ENCODE peak calls at places on chromosomes 5 and 9, in seven cellular contexts. P is fibroblast of pulmonary artery; J is endothelial cell of umbilical vein; A is naive thymus-derived CD4-positive, alpha-beta T cell; K is dorsolateral prefrontal cortex; E is gastrocnemius medialis; N is kidney epithelial cell. B is an unnamed sample.

GRCh38 chr5:143968071-143968878 is 156.3 kb downstream of the HMHB1 start:
- DNase-seq in P (peak; percentile 65), J (peak; percentile 54), A (peak; percentile 26), K (no peak), E (no peak), N (peak; percentile 9), B (no peak)

GRCh38 chr9:125494555-125494920 is 212.5 kb downstream of the MAPKAP1 start:
- DNase-seq in P (no peak), J (no peak), A (no peak), K (no peak), E (no peak), N (no peak), B (no peak)

GRCh38 chr5:153513171-153513570 is 22.7 kb downstream of the GRIA1 start:
- DNase-seq in P (peak; percentile 51), J (no peak), A (no peak), K (peak; percentile 46), E (no peak), N (no peak), B (no peak)

GRCh38 chr9:114888599-114888998 is 41.8 kb downstream of the TNFSF8 start:
- DNase-seq in P (no peak), J (no peak), A (peak; percentile 31), K (no peak), E (no peak), N (no peak), B (no peak)

GRCh38 chr5:107404595-107405366 is 266.0 kb downstream of the EFNA5 start:
- DNase-seq in P (no peak), J (no peak), A (no peak), K (no peak), E (no peak), N (no peak), B (no peak)

GRCh38 chr5:34618666-34619065 is 37.5 kb upstream of the RAI14 start:
- DNase-seq in P (no peak), J (peak; percentile 28), A (no peak), K (no peak), E (no peak), N (no peak), B (no peak)

GRCh38 chr5:151598984-151599383 is 7.9 kb upstream of the FAT2 start:
- DNase-seq in P (no peak), J (no peak), A (no peak), K (no peak), E (no peak), N (no peak), B (no peak)

GRCh38 chr5:172904643-172905345 is 54.4 kb upstream of the RPL26L1 start:
- DNase-seq in P (peak; percentile 82), J (peak; percentile 65), A (no peak), K (no peak), E (peak; percentile 79), N (peak; percentile 89), B (no peak)

GRCh38 chr5:139575751-139576150 is 14.6 kb downstream of the UBE2D2 start:
- DNase-seq in P (no peak), J (no peak), A (no peak), K (no peak), E (no peak), N (no peak), B (no peak)

GRCh38 chr5:160245506-160246100 is 16.3 kb downstream of the FABP6 start:
- DNase-seq in P (no peak), J (no peak), A (no peak), K (no peak), E (no peak), N (no peak), B (peak; percentile 94)

GRCh38 chr5:123181394-123181801 is 92.4 kb downstream of the PRDM6 start:
- DNase-seq in P (no peak), J (no peak), A (no peak), K (no peak), E (no peak), N (peak; percentile 50), B (peak; percentile 67)

GRCh38 chr5:109756543-109757186 is 66.9 kb downstream of the MAN2A1 start:
- DNase-seq in P (no peak), J (no peak), A (no peak), K (no peak), E (no peak), N (no peak), B (no peak)

GRCh38 chr5:76415855-76416254 is 12.8 kb downstream of the IQGAP2 start:
- DNase-seq in P (no peak), J (no peak), A (no peak), K (no peak), E (no peak), N (no peak), B (no peak)

GRCh38 chr5:124806026-124806856 is 59.8 kb upstream of the ZNF608 start:
- DNase-seq in P (peak; percentile 89), J (peak; percentile 94), A (no peak), K (peak; percentile 58), E (no peak), N (peak; percentile 75), B (peak; percentile 26)

GRCh38 chr9:26264709-26265601 is 586.7 kb upstream of the TUSC1 start:
- DNase-seq in P (peak; percentile 65), J (peak; percentile 51), A (no peak), K (no peak), E (no peak), N (peak; percentile 89), B (no peak)

GRCh38 chr9:127102176-127102575 is 20.3 kb downstream of the ANGPTL2 start:
- DNase-seq in P (no peak), J (no peak), A (no peak), K (no peak), E (no peak), N (no peak), B (no peak)

GRCh38 chr5:138330813-138331448 is 673 bp downstream of the CDC25C start:
- DNase-seq in P (no peak), J (no peak), A (no peak), K (no peak), E (no peak), N (no peak), B (no peak)

GRCh38 chr5:180786398-180787005 is 16.1 kb downstream of the MGAT1 start:
- DNase-seq in P (no peak), J (peak; percentile 56), A (no peak), K (no peak), E (no peak), N (no peak), B (no peak)
- H3K4me3 ChIP-seq in P (no peak overlapping the region), J (no peak overlapping the region), A (no peak overlapping the region), K (no peak overlapping the region), E (no peak overlapping the region), N (no peak overlapping the region), B (no peak overlapping the region)

GRCh38 chr9:113011911-113012381 is at the start of gene ZNF883:
- DNase-seq in P (peak; percentile 76), J (peak; percentile 40), A (peak; percentile 49), K (peak; percentile 70), E (no peak), N (peak; percentile 21), B (peak; percentile 85)
- H3K4me3 ChIP-seq in P (peak within 1 kb of the TSS; percentile 57), J (no peak within 1 kb of the TSS), A (peak within 1 kb of the TSS; percentile 34), K (peak within 1 kb of the TSS; percentile 62), E (peak within 1 kb of the TSS; percentile 37), N (peak within 1 kb of the TSS; percentile 49), B (peak within 1 kb of the TSS; percentile 62)

GRCh38 chr9:131097259-131097947 is 1.1 kb downstream of the AIF1L start:
- DNase-seq in P (no peak), J (no peak), A (no peak), K (no peak), E (no peak), N (no peak), B (no peak)
- H3K4me3 ChIP-seq in P (no peak overlapping the region), J (peak overlapping the region; percentile 46), A (no peak overlapping the region), K (peak overlapping the region; percentile 57), E (peak overlapping the region; percentile 53), N (peak overlapping the region; percentile 66), B (peak overlapping the region; percentile 68)

GRCh38 chr5:14186132-14186830 is 43.1 kb downstream of the TRIO start:
- DNase-seq in P (peak; percentile 83), J (peak; percentile 80), A (no peak), K (no peak), E (no peak), N (no peak), B (no peak)

GRCh38 chr5:14183187-14183939 is 40.2 kb downstream of the TRIO start:
- DNase-seq in P (no peak), J (no peak), A (no peak), K (no peak), E (peak; percentile 16), N (no peak), B (no peak)

GRCh38 chr5:14185336-14186131 is 42.4 kb downstream of the TRIO start:
- DNase-seq in P (peak; percentile 70), J (peak; percentile 38), A (no peak), K (no peak), E (peak; percentile 15), N (no peak), B (no peak)

GRCh38 chr5:14184082-14184481 is 40.9 kb downstream of the TRIO start:
- DNase-seq in P (no peak), J (no peak), A (no peak), K (no peak), E (no peak), N (no peak), B (no peak)

DNA sequence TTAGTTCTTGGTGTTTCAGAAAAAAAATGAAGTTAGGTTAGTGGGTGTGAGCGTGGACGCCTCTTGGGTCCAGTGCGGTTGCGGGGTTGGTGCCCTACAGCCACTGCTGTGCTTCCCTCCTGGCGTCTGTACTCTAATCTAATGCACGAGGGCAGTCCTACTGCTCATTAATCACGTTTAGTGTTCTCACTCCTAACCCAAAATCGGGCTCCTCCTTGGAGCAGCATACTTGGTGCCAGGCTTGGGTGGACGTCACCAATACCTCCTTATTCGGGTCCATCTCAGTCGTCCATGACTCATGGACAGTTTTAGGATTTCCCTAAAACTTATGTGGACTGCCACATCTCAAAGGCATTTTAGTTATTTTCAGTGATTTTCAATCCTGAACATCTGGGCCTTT is 41.6 kb downstream of the TRIO start:
- DNase-seq in P (peak; percentile 38), J (no peak), A (no peak), K (no peak), E (no peak), N (no peak), B (no peak)
- H3K4me3 ChIP-seq in P (no peak overlapping the region), J (no peak overlapping the region), A (no peak overlapping the region), K (no peak overlapping the region), E (no peak overlapping the region), N (no peak overlapping the region), B (no peak overlapping the region)